ENCODE peak calls at places on chromosome 22, in nine cellular contexts. P is psoas muscle, M is transverse colon, K is thoracic aorta, R is adrenal gland, N is Peyer's patch, U is uterus, S is A673, E is tibial artery. D is an unnamed sample. For H3K27me3 and H3K4me1, the result is how much of the 10 kb centered on the place peaks cover.

GRCh38 chr22:38756631-38757463 is 1.0 kb upstream of the SUN2 start:
- DNase-seq in M (peak), R (no peak), N (peak), P (no peak), K (no peak), E (no peak), U (no peak), S (no peak), D (no peak)

GRCh38 chr22:34414467-34415440 is 494.5 kb upstream of the LARGE1 start:
- DNase-seq in U (no peak), P (no peak), M (peak), K (no peak), N (no peak), R (peak), S (peak), E (no peak), D (peak)

GRCh38 chr22:20591660-20592310 is 84.4 kb downstream of the MED15 start:
- DNase-seq in R (no peak), N (no peak), E (no peak), P (no peak), K (no peak), S (peak), M (no peak), U (no peak), D (peak)

GRCh38 chr22:37716708-37717107 is 19.9 kb downstream of the TRIOBP start:
- DNase-seq in R (no peak), S (peak), M (no peak), P (no peak), K (no peak), U (no peak), E (no peak), N (no peak), D (no peak)

GRCh38 chr22:45969801-45970464 is 7.0 kb downstream of the WNT7B start:
- DNase-seq in K (no peak), N (no peak), P (no peak), S (no peak), R (no peak), E (no peak), U (no peak), M (no peak), D (no peak)

GRCh38 chr22:47696776-47697175 is 934.3 kb downstream of the TBC1D22A start:
- DNase-seq in N (no peak), R (no peak), P (no peak), M (no peak), K (no peak), E (no peak), U (no peak), S (no peak), D (no peak)

GRCh38 chr22:19325296-19325950 is 33.9 kb upstream of the CLTCL1 start:
- DNase-seq in S (no peak), K (no peak), E (no peak), P (no peak), N (no peak), R (no peak), M (no peak), U (no peak), D (no peak)

GRCh38 chr22:38861170-38861874 is 10.7 kb downstream of the CBX6 start:
- DNase-seq in M (no peak), S (peak), U (no peak), K (no peak), E (peak), R (no peak), P (no peak), N (no peak), D (no peak)

GRCh38 chr22:48396785-48397530 is 1430.7 kb downstream of the BRD1 start:
- DNase-seq in U (no peak), S (no peak), M (no peak), P (no peak), R (no peak), K (no peak), N (no peak), E (peak), D (no peak)

GRCh38 chr22:37762389-37762836 is 45.3 kb upstream of the GCAT start:
- DNase-seq in P (no peak), E (no peak), M (no peak), R (no peak), S (no peak), U (no peak), N (no peak), K (no peak), D (no peak)

GRCh38 chr22:37229805-37230672 is 14.0 kb downstream of the RAC2 start:
- DNase-seq in K (no peak), U (no peak), M (peak), R (peak), P (no peak), N (peak), E (peak), S (peak), D (peak)

GRCh38 chr22:37314315-37315046 is 32.2 kb downstream of the CYTH4 start:
- DNase-seq in K (no peak), P (no peak), E (no peak), N (no peak), U (no peak), S (no peak), R (no peak), M (no peak), D (no peak)

GRCh38 chr22:41481925-41482318 is 13.0 kb downstream of the ACO2 start:
- DNase-seq in R (no peak), S (no peak), U (no peak), N (no peak), K (no peak), M (no peak), P (no peak), E (no peak), D (no peak)

GRCh38 chr22:40855104-40855959 is 1.1 kb downstream of the ST13 start:
- DNase-seq in M (no peak), N (no peak), P (peak), K (no peak), S (peak), R (no peak), E (no peak), U (peak), D (no peak)

GRCh38 chr22:45460288-45461109 is 42.2 kb upstream of the FBLN1 start:
- DNase-seq in M (peak), R (peak), P (peak), N (no peak), S (no peak), K (no peak), E (peak), U (peak), D (no peak)

GRCh38 chr22:35549338-35549737 is 8.7 kb downstream of the RASD2 start:
- DNase-seq in P (peak), N (no peak), E (no peak), S (peak), U (no peak), K (no peak), M (no peak), R (peak), D (no peak)

GRCh38 chr22:20584872-20585639 is 77.6 kb downstream of the MED15 start:
- DNase-seq in S (no peak), N (no peak), P (no peak), R (no peak), E (no peak), M (no peak), K (no peak), U (no peak), D (no peak)

GRCh38 chr22:49964136-49964492 is 3.5 kb downstream of the PIM3 start:
- DNase-seq in K (no peak), S (no peak), U (peak), N (no peak), E (peak), P (no peak), R (no peak), M (peak), D (no peak)

GRCh38 chr22:33389927-33390326 is 331.7 kb upstream of the SYN3 start:
- DNase-seq in U (no peak), M (no peak), P (no peak), K (no peak), R (no peak), S (no peak), E (no peak), N (no peak), D (peak)

GRCh38 chr22:26579331-26579886 is 10.5 kb downstream of the TPST2 start:
- DNase-seq in N (peak), E (no peak), P (no peak), S (no peak), K (no peak), U (no peak), R (no peak), M (peak), D (no peak)

GRCh38 chr22:47564158-47564450 is 801.7 kb downstream of the TBC1D22A start:
- DNase-seq in E (no peak), R (no peak), K (no peak), U (no peak), S (no peak), M (no peak), N (no peak), P (no peak), D (no peak)

GRCh38 chr22:16818538-16818937 is 6.7 kb downstream of the XKR3 start:
- DNase-seq in R (no peak), M (no peak), K (no peak), S (no peak), E (no peak), P (no peak), U (no peak), N (no peak), D (no peak)

GRCh38 chr22:40635940-40636379 is 559 bp downstream of the MRTFA start:
- DNase-seq in M (peak), N (no peak), S (no peak), E (no peak), K (no peak), P (no peak), U (no peak), R (no peak), D (no peak)

GRCh38 chr22:19819911-19820879 is 34.5 kb downstream of the GNB1L start:
- DNase-seq in N (no peak), U (no peak), P (no peak), K (no peak), R (peak), S (no peak), E (peak), M (no peak), D (no peak)

GRCh38 chr22:48096846-48097665 is 1334.6 kb downstream of the TBC1D22A start:
- DNase-seq in P (no peak), M (no peak), N (no peak), U (peak), K (no peak), E (peak), R (no peak), S (no peak), D (no peak)

GRCh38 chr22:26322179-26322905 is 106.7 kb upstream of the ASPHD2 start:
- DNase-seq in E (no peak), U (no peak), K (no peak), R (no peak), M (no peak), N (no peak), S (peak), P (no peak), D (peak)

GRCh38 chr22:20093437-20093836 is 13.4 kb downstream of the DGCR8 start:
- DNase-seq in R (no peak), S (no peak), U (no peak), P (peak), M (no peak), E (peak), K (peak), N (no peak), D (no peak)

GRCh38 chr22:17398159-17398558 is 28.9 kb downstream of the CECR2 start:
- DNase-seq in K (no peak), U (no peak), S (no peak), R (no peak), E (no peak), P (no peak), N (no peak), M (no peak), D (no peak)

GRCh38 chr22:25950101-25950500 is 208.1 kb downstream of the MYO18B start:
- DNase-seq in E (no peak), K (no peak), S (no peak), U (no peak), N (no peak), R (no peak), M (no peak), P (no peak), D (no peak)

GRCh38 chr22:46471901-46472721 is 65.3 kb downstream of the CELSR1 start:
- DNase-seq in U (no peak), K (no peak), N (no peak), M (no peak), P (no peak), E (no peak), R (no peak), S (no peak), D (no peak)

GRCh38 chr22:40509401-40510134 is 127.0 kb downstream of the MRTFA start:
- DNase-seq in M (peak), N (no peak), R (peak), P (peak), E (peak), U (peak), K (no peak), S (no peak), D (no peak)

GRCh38 chr22:19891350-19892248 is 36.9 kb upstream of the GNB1L start:
- DNase-seq in M (no peak), K (no peak), N (peak), U (peak), S (peak), E (no peak), P (no peak), R (no peak), D (peak)

GRCh38 chr22:27518583-27519437 is 282.7 kb downstream of the MN1 start:
- DNase-seq in U (no peak), P (no peak), S (no peak), E (no peak), N (no peak), M (no peak), K (no peak), R (no peak), D (no peak)

DNA sequence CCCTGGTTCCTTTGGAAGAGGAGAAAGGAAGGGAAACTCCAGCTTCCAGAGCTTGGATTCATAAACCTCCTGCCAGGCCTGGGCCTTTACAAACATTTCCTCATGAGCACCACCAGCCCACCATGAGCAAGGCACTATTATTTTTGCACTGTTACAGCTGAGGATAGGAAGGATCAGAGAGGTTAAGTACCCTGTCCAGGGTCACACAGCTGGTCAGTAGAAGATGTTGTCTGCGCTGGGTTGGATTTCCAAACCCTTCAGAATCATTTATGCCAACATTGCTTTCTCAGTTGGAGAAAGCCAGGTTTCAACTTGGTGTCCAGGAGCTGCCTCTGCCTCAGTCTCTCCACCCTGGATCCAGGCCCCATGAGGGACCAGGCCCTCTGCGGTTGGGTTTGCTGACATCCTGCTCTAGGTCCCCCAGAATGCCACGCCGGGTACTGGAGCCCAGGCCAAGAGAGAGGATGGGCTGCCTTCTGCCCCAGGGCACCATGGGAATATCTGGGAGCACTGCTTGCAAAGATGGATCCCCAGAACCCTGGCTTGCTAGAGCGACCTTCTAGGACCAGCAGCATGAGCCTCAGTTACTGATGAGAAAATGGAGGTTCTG is 29.7 kb upstream of the SHISAL1 start:
- DNase-seq in U (no peak), M (no peak), S (no peak), P (no peak), N (no peak), K (no peak), R (no peak), E (no peak), D (no peak)
- H3K27me3 ChIP-seq in U (under half), M (under half), S (under half), P (under half), N (under half), K (under half), R (under half), E (under half), D (under half)

GRCh38 chr22:22953796-22954195 is 66.2 kb downstream of the IGLL5 start:
- DNase-seq in E (no peak), R (no peak), P (no peak), U (no peak), N (no peak), M (no peak), K (no peak), S (no peak), D (no peak)

GRCh38 chr22:22957090-22957489 is 69.5 kb downstream of the IGLL5 start:
- DNase-seq in U (no peak), M (no peak), S (no peak), K (no peak), P (no peak), R (no peak), N (no peak), E (no peak), D (no peak)

GRCh38 chr22:22955866-22956535 is 68.4 kb downstream of the IGLL5 start:
- DNase-seq in R (peak), S (peak), N (peak), E (no peak), U (peak), P (peak), M (peak), K (peak), D (peak)

GRCh38 chr22:22952531-22953295 is 65.1 kb downstream of the IGLL5 start:
- DNase-seq in R (no peak), M (no peak), E (no peak), K (no peak), S (no peak), P (no peak), N (no peak), U (no peak), D (no peak)

DNA sequence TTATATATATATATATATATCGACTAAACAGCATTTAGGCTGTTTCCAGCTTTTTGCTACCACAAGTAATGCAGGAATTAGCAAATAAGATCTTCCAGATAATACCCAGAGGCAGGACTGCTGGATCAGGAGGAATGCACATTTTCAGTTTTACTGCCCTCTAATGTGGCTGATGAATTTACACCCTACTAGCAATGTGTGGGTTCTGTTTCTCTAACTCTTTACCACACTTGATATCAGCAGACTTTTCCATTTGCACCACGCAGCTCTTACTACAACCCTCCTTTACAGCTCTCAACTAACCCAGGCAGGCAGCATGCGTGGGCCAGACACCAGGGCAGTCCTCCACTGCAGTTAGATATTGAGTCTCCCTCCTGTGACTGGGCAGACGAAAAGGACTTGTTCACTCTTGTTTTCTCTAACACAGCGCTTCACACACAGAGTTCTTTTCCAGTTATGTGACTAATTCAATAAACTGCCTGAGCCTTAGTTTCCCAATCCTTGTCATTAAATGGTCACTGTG is 67.7 kb downstream of the IGLL5 start:
- DNase-seq in U (no peak), S (no peak), N (no peak), M (no peak), E (no peak), K (no peak), P (no peak), R (no peak), D (no peak)
- H3K4me1 ChIP-seq in U (under half), S (under half), N (under half), M (under half), E (under half), K (under half), P (under half), R (under half), D (under half)

GRCh38 chr22:42602470-42602869 is 12.2 kb downstream of the POLDIP3 start:
- DNase-seq in K (no peak), R (no peak), U (no peak), N (no peak), P (no peak), S (no peak), E (no peak), M (peak), D (no peak)

GRCh38 chr22:42601879-42602465 is 12.7 kb downstream of the POLDIP3 start:
- DNase-seq in S (no peak), U (no peak), R (peak), K (no peak), M (no peak), N (no peak), E (no peak), P (no peak), D (no peak)

GRCh38 chr22:42603427-42603826 is 11.3 kb downstream of the POLDIP3 start:
- DNase-seq in P (no peak), U (no peak), K (no peak), R (no peak), N (no peak), M (no peak), S (no peak), E (no peak), D (no peak)

GRCh38 chr22:42608481-42609361 is 6.0 kb downstream of the POLDIP3 start:
- DNase-seq in N (no peak), S (peak), P (no peak), E (no peak), R (no peak), K (no peak), U (no peak), M (no peak), D (peak)

DNA sequence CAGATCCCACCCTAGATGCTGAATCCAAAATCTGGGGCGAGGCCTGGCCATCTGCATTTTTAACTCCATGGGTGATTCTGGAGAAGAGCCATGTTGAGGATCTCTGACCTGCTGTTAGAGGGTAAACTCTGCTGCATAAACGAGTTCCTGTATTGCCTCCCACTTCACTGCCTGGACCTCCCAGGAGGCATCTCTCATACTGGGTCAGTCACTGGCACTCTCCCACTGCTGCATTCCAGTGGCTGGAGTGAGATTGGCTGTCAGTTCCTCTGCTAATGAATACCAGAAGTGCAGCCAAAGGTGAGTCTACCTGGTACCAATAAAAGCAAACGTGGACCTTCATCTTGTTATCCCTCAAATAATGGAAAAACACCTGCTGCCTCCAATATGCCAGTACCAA is 10.3 kb downstream of the POLDIP3 start:
- DNase-seq in M (no peak), U (no peak), S (no peak), R (no peak), N (no peak), K (no peak), P (no peak), E (no peak), D (peak)
- H3K27ac ChIP-seq in M (no peak), U (no peak), S (no peak), R (no peak), N (no peak), K (no peak), P (no peak), E (no peak), D (peak)

GRCh38 chr22:22241554-22241898 is 3.1 kb upstream of the VPREB1 start:
- DNase-seq in U (no peak), K (no peak), S (no peak), N (no peak), M (no peak), E (peak), R (no peak), P (no peak), D (peak)

GRCh38 chr22:22244337-22245250 is at the start of gene VPREB1:
- DNase-seq in P (no peak), U (no peak), E (peak), M (no peak), K (no peak), S (no peak), R (no peak), N (peak), D (peak)

GRCh38 chr22:22245256-22245909 is 797 bp downstream of the VPREB1 start:
- DNase-seq in R (no peak), K (no peak), U (no peak), S (no peak), P (no peak), M (no peak), N (no peak), E (peak), D (no peak)

GRCh38 chr22:22242488-22242887 is 2.1 kb upstream of the VPREB1 start:
- DNase-seq in N (no peak), P (no peak), R (no peak), K (no peak), E (peak), M (no peak), U (no peak), S (no peak), D (peak)

DNA sequence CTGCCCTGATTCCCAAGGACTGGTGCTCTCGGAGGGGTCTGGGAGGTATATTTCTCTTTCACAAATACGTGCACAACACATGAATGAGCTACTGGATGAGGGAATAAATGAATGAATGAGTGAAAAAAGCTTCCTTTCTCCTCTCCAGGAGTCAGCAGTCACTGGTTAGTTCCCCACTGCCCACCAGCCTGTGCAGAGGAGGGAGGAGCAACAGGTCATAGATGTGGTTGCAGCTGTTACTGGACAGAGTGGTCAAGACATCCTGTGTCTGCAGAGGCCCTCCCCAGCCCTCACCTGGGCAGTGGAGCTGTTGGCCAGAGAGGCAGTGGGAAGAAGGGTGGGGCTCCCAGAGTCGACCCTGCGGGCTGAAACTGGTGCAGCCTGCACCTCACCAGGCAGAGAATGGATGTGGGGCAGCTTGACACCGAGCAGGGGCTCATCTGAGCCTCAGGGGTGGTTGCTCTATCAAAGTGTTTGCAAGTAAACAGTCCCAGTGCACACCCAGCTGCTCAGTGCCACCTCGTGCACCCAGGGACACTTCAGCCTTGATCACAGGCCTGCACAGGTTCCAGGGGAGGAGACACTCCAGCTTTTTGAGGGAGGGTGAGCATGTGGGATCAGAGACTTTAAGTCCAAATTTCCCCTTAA is 1.4 kb upstream of the VPREB1 start:
- DNase-seq in M (no peak), N (no peak), S (no peak), R (no peak), U (no peak), P (no peak), E (peak), K (no peak), D (no peak)
- H3K27me3 ChIP-seq in M (under half), N (under half), S (under half), R (under half), U (under half), P (under half), E (under half), K (under half), D (under half)

D was measured in SJSA1.